ENCODE peak calls at places on chromosomes 13 and 19, in ten cellular contexts. I is GM06990; V is pancreas; N is posterior cingulate gyrus; L is breast epithelium; F is GOT3; X is T1000; H is T-cell; P is stimulated activated naive CD8-positive, alpha-beta T cell treated with anti-CD3 and anti-CD28 coated beads, Interleukin-15, amount 100 ng/mL, for 72 hours; O is PC-3. C is an unnamed sample.
A peak's percentile ranks its signal among the peaks of the same experiment; 100 is the strongest.

GRCh38 chr13:91185294-91185863 is 162.1 kb upstream of the MIR17HG start:
- DNase-seq in I (no peak), V (no peak), N (no peak), L (no peak), F (no peak), X (no peak), H (no peak), P (no peak), O (peak; percentile 54), C (no peak)

GRCh38 chr19:15551183-15552004 is 43.1 kb downstream of the CYP4F22 start:
- DNase-seq in I (peak; percentile 63), V (peak; percentile 33), N (no peak), L (no peak), F (no peak), X (no peak), H (peak; percentile 55), P (peak; percentile 76), O (peak; percentile 51), C (peak; percentile 69)

GRCh38 chr19:10339380-10339960 is at the start of gene ICAM3:
- DNase-seq in I (peak; percentile 80), V (no peak), N (no peak), L (no peak), F (no peak), X (no peak), H (peak; percentile 44), P (peak; percentile 77), O (no peak), C (peak; percentile 35)

GRCh38 chr19:45693168-45693788 is 812 bp downstream of the QPCTL start:
- DNase-seq in I (peak; percentile 66), V (peak; percentile 80), N (peak; percentile 57), L (peak; percentile 62), F (peak; percentile 34), X (peak; percentile 45), H (peak; percentile 66), P (peak; percentile 77), O (peak; percentile 69), C (peak; percentile 40)

GRCh38 chr19:40365613-40366401 is 17.3 kb downstream of the PLD3 start:
- DNase-seq in I (peak; percentile 88), V (peak; percentile 43), N (peak; percentile 68), L (peak; percentile 37), F (no peak), X (no peak), H (no peak), P (peak; percentile 25), O (peak; percentile 65), C (no peak)

GRCh38 chr19:4061683-4062575 is 4.8 kb downstream of the ZBTB7A start:
- DNase-seq in I (no peak), V (peak; percentile 80), N (no peak), L (peak; percentile 78), F (no peak), X (no peak), H (no peak), P (no peak), O (peak; percentile 57), C (no peak)

GRCh38 chr13:40028446-40028845 is 373.0 kb downstream of the COG6 start:
- DNase-seq in I (no peak), V (no peak), N (no peak), L (no peak), F (no peak), X (no peak), H (no peak), P (no peak), O (no peak), C (no peak)

GRCh38 chr13:52161193-52161646 is 1.8 kb upstream of the NEK3 start:
- DNase-seq in I (no peak), V (no peak), N (no peak), L (no peak), F (no peak), X (no peak), H (no peak), P (no peak), O (no peak), C (no peak)

GRCh38 chr19:11088508-11089253 is 582 bp upstream of the LDLR start:
- DNase-seq in I (no peak), V (no peak), N (no peak), L (no peak), F (no peak), X (no peak), H (no peak), P (no peak), O (no peak), C (no peak)